ENCODE peak calls at places on chromosomes 3 and 15, in nine cellular contexts. A is upper lobe of right lung, F is RWPE2, V is GM12878, E is AG04450, Z is astrocyte of the cerebellum, W is adrenal gland, G is BE2C, L is IMR-90. Y is an unnamed sample.

GRCh38 chr15:99029358-99029871 is 21.8 kb upstream of the PGPEP1L start:
- DNase-seq in V (no peak), F (no peak), E (no peak), W (no peak), Z (no peak), A (no peak), L (no peak), G (peak; percentile 59), Y (no peak)

GRCh38 chr15:45157974-45158373 is 28.2 kb downstream of the DUOX1 start:
- DNase-seq in L (peak; percentile 81), W (no peak), A (no peak), G (peak; percentile 46), F (peak; percentile 91), V (no peak), Z (peak; percentile 78), E (peak; percentile 48), Y (no peak)

GRCh38 chr3:385151-385550 is 188.6 kb downstream of the CHL1 start:
- DNase-seq in Z (no peak), A (no peak), F (no peak), W (no peak), L (peak; percentile 17), G (no peak), V (no peak), E (no peak), Y (no peak)

GRCh38 chr3:156892701-156893100 is 66.5 kb downstream of the LEKR1 start:
- DNase-seq in Z (no peak), F (no peak), W (no peak), V (no peak), A (no peak), L (peak; percentile 51), E (no peak), G (no peak), Y (no peak)

GRCh38 chr3:140468407-140468806 is 209.5 kb upstream of the TRIM42 start:
- DNase-seq in W (no peak), L (no peak), A (no peak), F (no peak), V (no peak), Z (no peak), E (no peak), G (no peak), Y (no peak)

GRCh38 chr3:14602006-14602803 is 49.4 kb upstream of the CCDC174 start:
- DNase-seq in G (no peak), A (no peak), W (no peak), L (no peak), E (no peak), V (no peak), F (no peak), Z (no peak), Y (no peak)

GRCh38 chr3:50324351-50325144 is 2.0 kb upstream of the HYAL2 start:
- DNase-seq in L (peak; percentile 61), A (peak; percentile 86), V (no peak), W (peak; percentile 89), F (no peak), E (peak; percentile 42), Z (peak; percentile 46), G (peak; percentile 81), Y (peak; percentile 74)

GRCh38 chr3:47098910-47099309 is 65.0 kb downstream of the SETD2 start:
- DNase-seq in L (no peak), G (no peak), F (no peak), Z (no peak), V (no peak), A (no peak), E (no peak), W (no peak), Y (no peak)

GRCh38 chr3:8212794-8213193 is 288.8 kb upstream of the LMCD1 start:
- DNase-seq in L (no peak), G (no peak), W (no peak), F (no peak), V (no peak), A (no peak), E (no peak), Z (no peak), Y (no peak)

GRCh38 chr3:149955449-149955848 is 15.2 kb downstream of the PFN2 start:
- DNase-seq in E (no peak), V (no peak), L (no peak), A (no peak), F (no peak), G (no peak), Z (no peak), W (no peak), Y (no peak)

GRCh38 chr3:120129041-120129440 is 34.8 kb upstream of the GSK3B start:
- DNase-seq in W (no peak), V (no peak), Z (no peak), A (no peak), L (no peak), E (no peak), F (no peak), G (no peak), Y (no peak)

GRCh38 chr3:132964267-132964666 is 73.9 kb upstream of the TMEM108 start:
- DNase-seq in W (no peak), G (no peak), L (no peak), V (no peak), E (no peak), F (no peak), Z (no peak), A (no peak), Y (no peak)

GRCh38 chr3:107690522-107691138 is 167.9 kb downstream of the BBX start:
- DNase-seq in F (no peak), L (peak; percentile 73), V (no peak), G (no peak), A (no peak), Z (peak; percentile 58), W (no peak), E (peak; percentile 41), Y (no peak)

GRCh38 chr15:89052474-89052873 is 35.8 kb upstream of the ABHD2 start:
- DNase-seq in V (no peak), Z (peak; percentile 91), F (peak; percentile 21), G (no peak), A (no peak), L (peak; percentile 97), W (peak; percentile 44), E (peak; percentile 83), Y (no peak)

GRCh38 chr3:55091381-55092225 is 163.7 kb upstream of the LRTM1 start:
- DNase-seq in F (no peak), G (no peak), V (no peak), L (peak; percentile 72), W (no peak), E (peak; percentile 29), A (no peak), Z (peak; percentile 52), Y (no peak)

GRCh38 chr3:133987136-133987535 is 42.6 kb downstream of the SLCO2A1 start:
- DNase-seq in G (no peak), E (no peak), V (no peak), F (no peak), L (no peak), Z (no peak), A (no peak), W (no peak), Y (no peak)

GRCh38 chr3:175426805-175427204 is 567.7 kb downstream of the NAALADL2 start:
- DNase-seq in V (no peak), A (no peak), W (no peak), E (no peak), L (peak; percentile 45), F (no peak), Z (no peak), G (no peak), Y (no peak)

GRCh38 chr3:188583476-188584161 is 429.7 kb downstream of the LPP start:
- DNase-seq in W (no peak), V (no peak), Z (no peak), L (peak; percentile 29), G (no peak), A (no peak), F (no peak), E (no peak), Y (no peak)

GRCh38 chr15:82306791-82307713 is 42.2 kb downstream of the GOLGA6L10 start:
- DNase-seq in V (no peak), A (peak; percentile 38), F (peak; percentile 59), E (no peak), G (no peak), L (no peak), W (peak; percentile 17), Z (no peak), Y (no peak)

GRCh38 chr3:72997421-72997961 is 880 bp downstream of the PPP4R2 start:
- DNase-seq in F (no peak), L (peak; percentile 64), Z (peak; percentile 38), A (no peak), W (no peak), E (no peak), V (no peak), G (peak; percentile 44), Y (no peak)
- H3K4me3 ChIP-seq in F (peak overlapping the region; percentile 96), L (peak overlapping the region; percentile 79), Z (peak overlapping the region; percentile 90), A (peak overlapping the region; percentile 88), W (peak overlapping the region; percentile 96), E (peak overlapping the region; percentile 71), V (peak overlapping the region; percentile 96), G (peak overlapping the region; percentile 92), Y (peak overlapping the region; percentile 95)

GRCh38 chr3:52237006-52237658 is 1.8 kb downstream of the TWF2 start:
- DNase-seq in A (peak; percentile 39), E (no peak), G (no peak), L (no peak), F (no peak), V (no peak), Z (no peak), W (no peak), Y (no peak)
- H3K4me3 ChIP-seq in A (peak overlapping the region; percentile 74), E (peak overlapping the region; percentile 96), G (no peak overlapping the region), L (peak overlapping the region; percentile 31), F (peak overlapping the region; percentile 58), V (peak overlapping the region; percentile 93), Z (peak overlapping the region; percentile 78), W (no peak overlapping the region), Y (no peak overlapping the region)

DNA sequence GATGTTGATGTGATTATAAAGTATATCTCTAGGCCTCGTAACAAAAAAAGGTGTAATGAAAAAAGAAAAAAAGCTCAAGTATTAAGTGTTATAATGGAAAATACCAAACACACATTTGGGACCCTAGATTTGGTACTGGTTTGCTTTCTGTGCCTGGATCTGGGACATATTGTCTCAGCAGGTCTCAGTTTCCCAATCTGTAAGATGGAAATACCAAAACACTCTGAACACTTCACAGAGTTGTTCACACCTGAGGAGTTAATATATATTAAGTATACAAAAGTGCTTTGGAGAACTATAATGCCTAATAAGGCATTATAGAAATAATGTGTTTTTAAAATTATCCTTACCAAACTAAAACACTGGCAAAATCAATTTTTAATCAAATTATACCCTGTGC is 60.0 kb downstream of the CLASP2 start:
- DNase-seq in A (no peak), E (no peak), V (no peak), W (no peak), Z (no peak), G (no peak), F (no peak), L (no peak), Y (no peak)
- H3K4me3 ChIP-seq in A (peak overlapping the region; percentile 53), E (no peak overlapping the region), V (no peak overlapping the region), W (no peak overlapping the region), Z (peak overlapping the region; percentile 51), G (peak overlapping the region; percentile 69), F (no peak overlapping the region), L (no peak overlapping the region), Y (no peak overlapping the region)

DNA sequence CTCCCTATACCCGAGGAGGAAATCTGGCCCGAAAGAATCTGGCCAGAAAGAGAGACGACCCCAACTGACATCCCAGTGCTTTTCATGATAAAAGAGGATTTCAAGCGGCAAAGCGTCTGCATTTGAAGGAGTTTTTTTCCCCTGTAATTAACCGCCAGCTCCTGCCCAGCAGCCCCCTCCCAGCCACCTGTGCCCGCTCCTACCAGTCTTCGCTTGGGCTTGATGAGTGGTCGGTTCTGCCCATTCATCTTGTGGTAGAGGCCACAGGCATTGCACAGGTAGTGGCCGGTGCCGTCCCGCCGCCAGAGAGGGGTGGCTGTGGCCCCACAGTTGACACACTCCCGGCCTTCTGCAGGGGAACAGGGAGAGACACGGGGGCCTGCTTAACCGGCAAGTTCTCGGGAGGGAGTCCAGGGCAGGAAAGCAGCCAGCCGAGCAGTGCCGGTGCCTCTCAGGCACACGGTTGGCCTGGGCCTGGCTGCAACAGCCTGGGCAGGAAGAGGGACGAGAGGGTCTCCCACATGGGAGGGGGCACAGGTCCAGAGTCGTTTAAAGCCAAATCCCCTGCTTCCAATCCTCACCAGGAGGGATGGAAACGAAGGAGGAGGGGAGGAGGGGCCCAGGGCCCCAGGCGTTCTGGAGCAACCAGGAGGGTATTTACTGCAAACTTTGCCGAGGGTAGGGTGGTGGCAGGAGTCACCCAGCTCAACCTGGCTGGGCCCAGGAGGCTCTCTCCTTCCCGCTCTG is 9.2 kb downstream of the GATA2 start:
- DNase-seq in V (no peak), F (no peak), E (no peak), W (no peak), G (no peak), A (no peak), Z (no peak), L (no peak), Y (peak; percentile 38)
- H3K4me3 ChIP-seq in V (no peak overlapping the region), F (no peak overlapping the region), E (peak overlapping the region; percentile 54), W (no peak overlapping the region), G (peak overlapping the region; percentile 77), A (peak overlapping the region; percentile 60), Z (peak overlapping the region; percentile 2), L (no peak overlapping the region), Y (no peak overlapping the region)